ENCODE peak calls at places on chromosome 11, in four cellular contexts. V is HepG2, X is K562, U is GM12878. M is an unnamed sample.

GRCh38 chr11:59144579-59145345 is 2.1 kb downstream of the FAM111A start:
- DNase-seq in V (no peak), X (peak), U (peak), M (peak)

GRCh38 chr11:117999354-117999993 is 13.3 kb downstream of the IL10RA start:
- DNase-seq in V (no peak), X (no peak), U (no peak), M (no peak)

GRCh38 chr11:34190192-34191139 is 85.0 kb downstream of the NAT10 start:
- DNase-seq in V (no peak), X (no peak), U (no peak), M (no peak)

GRCh38 chr11:22634897-22635629 is 9.4 kb upstream of the FANCF start:
- DNase-seq in V (peak), X (no peak), U (no peak), M (no peak)

GRCh38 chr11:64369440-64370135 is 10.6 kb downstream of the RPS6KA4 start:
- DNase-seq in V (no peak), X (no peak), U (no peak), M (peak)

GRCh38 chr11:59175104-59175503 is 3.2 kb downstream of the DTX4 start:
- DNase-seq in V (no peak), X (no peak), U (no peak), M (no peak)

GRCh38 chr11:125945797-125946520 is at the start of gene VSIG10L2:
- DNase-seq in V (no peak), X (no peak), U (no peak), M (no peak)

GRCh38 chr11:133951484-133952198 is 5.1 kb downstream of the IGSF9B start:
- DNase-seq in V (no peak), X (no peak), U (no peak), M (peak)

GRCh38 chr11:85977751-85978160 is 91.1 kb downstream of the PICALM start:
- DNase-seq in V (no peak), X (no peak), U (no peak), M (no peak)

GRCh38 chr11:75100314-75100713 is 3.6 kb upstream of the OR2AT4 start:
- DNase-seq in V (no peak), X (peak), U (peak), M (no peak)

GRCh38 chr11:117255966-117256365 is 23.5 kb downstream of the RNF214 start:
- DNase-seq in V (no peak), X (no peak), U (no peak), M (no peak)

GRCh38 chr11:34653851-34654490 is 33.1 kb downstream of the EHF start:
- DNase-seq in V (peak), X (no peak), U (no peak), M (no peak)

GRCh38 chr11:129593098-129593497 is 217.4 kb downstream of the BARX2 start:
- DNase-seq in V (no peak), X (no peak), U (no peak), M (no peak)

GRCh38 chr11:76782526-76783293 is 446 bp upstream of the TSKU start:
- DNase-seq in V (peak), X (peak), U (no peak), M (peak)

GRCh38 chr11:16776716-16777115 is 38.3 kb downstream of the C11orf58 start:
- DNase-seq in V (no peak), X (no peak), U (no peak), M (no peak)

GRCh38 chr11:86623041-86623621 is 49.3 kb downstream of the ME3 start:
- DNase-seq in V (no peak), X (no peak), U (no peak), M (no peak)

GRCh38 chr11:61971177-61972111 is 4.0 kb upstream of the FTH1 start:
- DNase-seq in V (peak), X (peak), U (peak), M (peak)

GRCh38 chr11:92916299-92916698 is 53.2 kb upstream of the MTNR1B start:
- DNase-seq in V (no peak), X (no peak), U (no peak), M (no peak)

GRCh38 chr11:66491315-66491935 is 11.2 kb downstream of the DPP3 start:
- DNase-seq in V (no peak), X (peak), U (no peak), M (no peak)

GRCh38 chr11:46346886-46347636 is at the start of gene DGKZ:
- DNase-seq in V (peak), X (peak), U (no peak), M (no peak)

GRCh38 chr11:19111809-19112208 is 5.2 kb upstream of the ZDHHC13 start:
- DNase-seq in V (no peak), X (no peak), U (no peak), M (no peak)

GRCh38 chr11:78031629-78032028 is 8.6 kb upstream of the KCTD14 start:
- DNase-seq in V (peak), X (no peak), U (peak), M (no peak)

GRCh38 chr11:122748968-122749687 is 89.2 kb upstream of the CRTAM start:
- DNase-seq in V (no peak), X (no peak), U (peak), M (no peak)

GRCh38 chr11:68498313-68498712 is 37.8 kb downstream of the PPP6R3 start:
- DNase-seq in V (no peak), X (no peak), U (no peak), M (no peak)

GRCh38 chr11:3177931-3178330 is 12.8 kb upstream of the OSBPL5 start:
- DNase-seq in V (no peak), X (no peak), U (no peak), M (no peak)

DNA sequence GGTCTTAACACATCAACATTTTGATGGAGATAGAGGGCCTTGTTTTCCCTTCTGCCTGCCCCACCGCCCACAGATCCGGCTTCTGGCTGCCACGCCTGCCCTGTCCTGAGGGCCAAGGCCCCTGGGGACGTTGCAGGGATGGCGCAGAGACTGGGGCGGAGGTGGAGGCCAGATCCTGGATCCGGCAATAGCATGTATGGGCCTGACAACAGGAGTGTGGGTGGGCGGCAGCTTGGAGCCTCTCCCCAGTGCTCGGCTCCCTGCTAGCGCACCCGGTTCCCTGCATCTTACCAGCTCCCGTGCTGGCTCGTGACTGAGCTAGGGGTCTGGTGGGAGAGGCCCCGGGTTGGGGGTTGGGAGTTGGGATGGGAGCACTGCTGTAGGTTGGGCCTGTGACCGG is 95.6 kb downstream of the ZBTB16 start:
- DNase-seq in V (no peak), X (no peak), U (no peak), M (no peak)
- TF ChIP-seq HDAC6 in V (no peak), X (no peak), U (no peak), M (no peak)

GRCh38 chr11:95082576-95083001 is 7.1 kb upstream of the ENDOD1 start:
- DNase-seq in V (no peak), X (no peak), U (no peak), M (no peak)
- TF ChIP-seq GABPA in V (no peak), X (no peak), U (no peak), M (no peak)

GRCh38 chr11:11605181-11605580 is 16.6 kb downstream of the GALNT18 start:
- DNase-seq in V (no peak), X (no peak), U (no peak), M (no peak)

GRCh38 chr11:11608783-11609232 is 13.0 kb downstream of the GALNT18 start:
- DNase-seq in V (no peak), X (no peak), U (no peak), M (no peak)

GRCh38 chr11:11605821-11606450 is 15.9 kb downstream of the GALNT18 start:
- DNase-seq in V (no peak), X (no peak), U (no peak), M (no peak)

GRCh38 chr11:11604340-11604992 is 17.3 kb downstream of the GALNT18 start:
- DNase-seq in V (no peak), X (no peak), U (no peak), M (no peak)

GRCh38 chr11:11607772-11608171 is 14.0 kb downstream of the GALNT18 start:
- DNase-seq in V (no peak), X (no peak), U (no peak), M (no peak)
- TF ChIP-seq HDAC6 in V (no peak), X (no peak), U (no peak), M (no peak)

GRCh38 chr11:2094354-2095197 is 44.6 kb downstream of the IGF2 start:
- DNase-seq in V (no peak), X (no peak), U (no peak), M (no peak)
- TF ChIP-seq GABPA in V (no peak), X (no peak), U (no peak), M (no peak)

GRCh38 chr11:72584293-72584921 is 89.8 kb downstream of the PDE2A start:
- DNase-seq in V (no peak), X (peak), U (no peak), M (no peak)
- TF ChIP-seq HDAC6 in V (no peak), X (no peak), U (no peak), M (no peak)

GRCh38 chr11:79082920-79083319 is 357.9 kb downstream of the TENM4 start:
- DNase-seq in V (no peak), X (no peak), U (no peak), M (no peak)
- TF ChIP-seq GABPA in V (no peak), X (no peak), U (no peak), M (no peak)

DNA sequence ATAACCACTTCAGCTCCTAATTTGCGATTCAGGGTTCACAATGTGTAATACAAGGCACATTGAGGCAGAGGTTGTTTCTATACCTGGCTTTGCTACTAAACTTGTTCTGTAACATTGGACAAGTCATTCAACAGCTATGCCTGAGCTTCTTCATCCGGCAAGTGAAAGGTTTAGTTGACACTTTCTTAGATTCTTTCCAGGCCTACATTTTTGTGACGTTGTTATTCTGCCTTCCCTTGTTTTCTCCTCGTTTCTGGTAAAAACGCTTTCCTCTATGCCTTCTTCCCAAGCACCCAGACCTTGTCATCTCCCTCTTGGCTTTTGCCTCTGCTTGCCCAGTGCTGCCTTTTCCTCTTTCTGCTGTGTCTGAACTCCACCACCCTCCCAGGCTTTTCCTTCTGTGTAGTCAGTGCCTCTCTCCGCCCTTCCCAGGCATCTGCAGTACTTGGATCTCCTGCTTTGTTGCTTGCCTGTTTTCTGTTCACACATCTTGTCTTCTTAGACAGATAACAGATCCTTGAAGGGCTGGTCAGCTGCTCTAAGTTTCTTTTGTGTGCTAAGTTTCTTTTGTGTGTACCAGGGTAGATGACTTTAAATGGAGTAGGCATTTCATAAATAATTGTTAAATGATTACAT is 1.4 kb upstream of the AMOTL1 start:
- DNase-seq in V (no peak), X (no peak), U (no peak), M (no peak)
- TF ChIP-seq HDAC6 in V (no peak), X (no peak), U (no peak), M (no peak)

GRCh38 chr11:69542314-69543168 is 61.1 kb downstream of the LINC01488 start:
- DNase-seq in V (no peak), X (no peak), U (no peak), M (no peak)
- TF ChIP-seq GABPA in V (no peak), X (no peak), U (no peak), M (no peak)

GRCh38 chr11:112805658-112806057 is 155.6 kb upstream of the NCAM1 start:
- DNase-seq in V (no peak), X (no peak), U (no peak), M (no peak)

GRCh38 chr11:112806256-112806655 is 155.0 kb upstream of the NCAM1 start:
- DNase-seq in V (no peak), X (no peak), U (no peak), M (no peak)

GRCh38 chr11:112809429-112809828 is 151.8 kb upstream of the NCAM1 start:
- DNase-seq in V (no peak), X (no peak), U (no peak), M (no peak)

GRCh38 chr11:112810951-112811350 is 150.3 kb upstream of the NCAM1 start:
- DNase-seq in V (no peak), X (no peak), U (no peak), M (no peak)

DNA sequence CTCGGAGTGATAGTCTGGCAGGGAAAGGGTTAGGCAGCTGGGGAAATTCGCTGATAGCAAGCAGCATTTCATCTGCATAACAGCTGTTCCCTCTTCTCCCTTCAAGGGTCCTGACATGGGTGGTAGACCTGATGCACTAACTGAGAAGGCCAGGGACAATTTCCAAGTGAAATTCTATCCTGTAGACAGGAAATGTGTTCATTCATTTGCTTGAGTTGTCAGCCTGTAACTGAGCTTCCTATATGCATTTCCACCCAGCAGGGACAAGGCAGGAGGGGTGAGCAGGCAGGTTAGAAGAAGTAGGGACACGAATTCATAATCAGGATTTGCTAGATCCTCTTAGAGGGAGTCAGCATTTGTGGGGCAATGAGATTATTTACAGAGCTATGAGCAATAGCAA is 154.3 kb upstream of the NCAM1 start:
- DNase-seq in V (no peak), X (no peak), U (no peak), M (no peak)
- TF ChIP-seq HDAC6 in V (no peak), X (no peak), U (no peak), M (no peak)

M was measured in H1.